ENCODE peak calls at places on chromosomes 6 and 20, in eight cellular contexts. One of them, this sample, is unnamed.

GRCh38 chr6:17427062-17427461 is 33.7 kb downstream of the CAP2 start:
- DNase-seq in endodermal cell: no peak
- DNase-seq in GM13977: no peak
- DNase-seq in mesothelial cell of epicardium: no peak
- DNase-seq in activated CD4-positive, alpha-beta T cell treated with anti-CD3 and anti-CD28 coated beads, Interleukin-2, amount 50 U/mL, for 1 hour: no peak
- DNase-seq in left ventricle myocardium superior: no peak
- DNase-seq in NCI-H446: no peak
- DNase-seq in activated naive CD8-positive, alpha-beta T cell treated with anti-CD3 and anti-CD28 coated beads for 36 hours: no peak
- DNase-seq in this sample: no peak

GRCh38 chr20:2293971-2294370 is 1.8 kb upstream of the TGM3 start:
- DNase-seq in endodermal cell: no peak
- DNase-seq in GM13977: no peak
- DNase-seq in activated CD4-positive, alpha-beta T cell treated with anti-CD3 and anti-CD28 coated beads, Interleukin-2, amount 50 U/mL, for 1 hour: no peak
- DNase-seq in left ventricle myocardium superior: no peak
- DNase-seq in NCI-H446: no peak
- DNase-seq in mesothelial cell of epicardium: no peak
- DNase-seq in activated naive CD8-positive, alpha-beta T cell treated with anti-CD3 and anti-CD28 coated beads for 36 hours: no peak
- DNase-seq in this sample: no peak

GRCh38 chr20:1816384-1817381 is 78.5 kb upstream of the SIRPA start:
- DNase-seq in mesothelial cell of epicardium: no peak
- DNase-seq in GM13977: no peak
- DNase-seq in left ventricle myocardium superior: no peak
- DNase-seq in endodermal cell: peak; percentile 36
- DNase-seq in activated CD4-positive, alpha-beta T cell treated with anti-CD3 and anti-CD28 coated beads, Interleukin-2, amount 50 U/mL, for 1 hour: no peak
- DNase-seq in NCI-H446: peak; percentile 97
- DNase-seq in activated naive CD8-positive, alpha-beta T cell treated with anti-CD3 and anti-CD28 coated beads for 36 hours: peak; percentile 6
- DNase-seq in this sample: peak; percentile 69

GRCh38 chr6:28709478-28710349 is 184.0 kb downstream of the GPX5 start:
- DNase-seq in left ventricle myocardium superior: no peak
- DNase-seq in GM13977: no peak
- DNase-seq in NCI-H446: no peak
- DNase-seq in activated CD4-positive, alpha-beta T cell treated with anti-CD3 and anti-CD28 coated beads, Interleukin-2, amount 50 U/mL, for 1 hour: no peak
- DNase-seq in endodermal cell: peak; percentile 80
- DNase-seq in activated naive CD8-positive, alpha-beta T cell treated with anti-CD3 and anti-CD28 coated beads for 36 hours: no peak
- DNase-seq in mesothelial cell of epicardium: no peak
- DNase-seq in this sample: no peak

GRCh38 chr20:9440891-9441290 is 73.5 kb upstream of the LAMP5 start:
- DNase-seq in NCI-H446: no peak
- DNase-seq in GM13977: no peak
- DNase-seq in activated CD4-positive, alpha-beta T cell treated with anti-CD3 and anti-CD28 coated beads, Interleukin-2, amount 50 U/mL, for 1 hour: no peak
- DNase-seq in activated naive CD8-positive, alpha-beta T cell treated with anti-CD3 and anti-CD28 coated beads for 36 hours: no peak
- DNase-seq in endodermal cell: peak; percentile 44
- DNase-seq in left ventricle myocardium superior: no peak
- DNase-seq in mesothelial cell of epicardium: no peak
- DNase-seq in this sample: no peak

GRCh38 chr6:45351667-45352066 is 23.5 kb downstream of the RUNX2 start:
- DNase-seq in activated CD4-positive, alpha-beta T cell treated with anti-CD3 and anti-CD28 coated beads, Interleukin-2, amount 50 U/mL, for 1 hour: no peak
- DNase-seq in GM13977: no peak
- DNase-seq in activated naive CD8-positive, alpha-beta T cell treated with anti-CD3 and anti-CD28 coated beads for 36 hours: no peak
- DNase-seq in left ventricle myocardium superior: no peak
- DNase-seq in endodermal cell: no peak
- DNase-seq in NCI-H446: no peak
- DNase-seq in mesothelial cell of epicardium: no peak
- DNase-seq in this sample: no peak

GRCh38 chr20:43994486-43995100 is 79.9 kb downstream of the TOX2 start:
- DNase-seq in activated naive CD8-positive, alpha-beta T cell treated with anti-CD3 and anti-CD28 coated beads for 36 hours: no peak
- DNase-seq in activated CD4-positive, alpha-beta T cell treated with anti-CD3 and anti-CD28 coated beads, Interleukin-2, amount 50 U/mL, for 1 hour: no peak
- DNase-seq in mesothelial cell of epicardium: no peak
- DNase-seq in endodermal cell: no peak
- DNase-seq in NCI-H446: no peak
- DNase-seq in left ventricle myocardium superior: no peak
- DNase-seq in GM13977: no peak
- DNase-seq in this sample: no peak

GRCh38 chr6:7777062-7777461 is 51.2 kb downstream of the BMP6 start:
- DNase-seq in NCI-H446: no peak
- DNase-seq in mesothelial cell of epicardium: no peak
- DNase-seq in endodermal cell: no peak
- DNase-seq in left ventricle myocardium superior: no peak
- DNase-seq in activated naive CD8-positive, alpha-beta T cell treated with anti-CD3 and anti-CD28 coated beads for 36 hours: no peak
- DNase-seq in GM13977: no peak
- DNase-seq in activated CD4-positive, alpha-beta T cell treated with anti-CD3 and anti-CD28 coated beads, Interleukin-2, amount 50 U/mL, for 1 hour: no peak
- DNase-seq in this sample: no peak

GRCh38 chr20:53989401-53989800 is 81.0 kb downstream of the BCAS1 start:
- DNase-seq in left ventricle myocardium superior: no peak
- DNase-seq in GM13977: no peak
- DNase-seq in endodermal cell: no peak
- DNase-seq in mesothelial cell of epicardium: no peak
- DNase-seq in activated naive CD8-positive, alpha-beta T cell treated with anti-CD3 and anti-CD28 coated beads for 36 hours: no peak
- DNase-seq in activated CD4-positive, alpha-beta T cell treated with anti-CD3 and anti-CD28 coated beads, Interleukin-2, amount 50 U/mL, for 1 hour: no peak
- DNase-seq in NCI-H446: no peak
- DNase-seq in this sample: no peak

GRCh38 chr6:36616888-36617521 is 22.8 kb downstream of the SRSF3 start:
- DNase-seq in NCI-H446: peak; percentile 94
- DNase-seq in mesothelial cell of epicardium: no peak
- DNase-seq in activated naive CD8-positive, alpha-beta T cell treated with anti-CD3 and anti-CD28 coated beads for 36 hours: no peak
- DNase-seq in left ventricle myocardium superior: peak; percentile 61
- DNase-seq in endodermal cell: no peak
- DNase-seq in activated CD4-positive, alpha-beta T cell treated with anti-CD3 and anti-CD28 coated beads, Interleukin-2, amount 50 U/mL, for 1 hour: no peak
- DNase-seq in GM13977: no peak
- DNase-seq in this sample: no peak

GRCh38 chr6:42845327-42845694 is 34.1 kb upstream of the RPL7L1 start:
- DNase-seq in activated CD4-positive, alpha-beta T cell treated with anti-CD3 and anti-CD28 coated beads, Interleukin-2, amount 50 U/mL, for 1 hour: no peak
- DNase-seq in mesothelial cell of epicardium: no peak
- DNase-seq in GM13977: no peak
- DNase-seq in endodermal cell: no peak
- DNase-seq in activated naive CD8-positive, alpha-beta T cell treated with anti-CD3 and anti-CD28 coated beads for 36 hours: no peak
- DNase-seq in left ventricle myocardium superior: no peak
- DNase-seq in NCI-H446: no peak
- DNase-seq in this sample: no peak

GRCh38 chr6:115668781-115669180 is 391.9 kb downstream of the FRK start:
- DNase-seq in activated CD4-positive, alpha-beta T cell treated with anti-CD3 and anti-CD28 coated beads, Interleukin-2, amount 50 U/mL, for 1 hour: no peak
- DNase-seq in left ventricle myocardium superior: no peak
- DNase-seq in mesothelial cell of epicardium: no peak
- DNase-seq in endodermal cell: no peak
- DNase-seq in activated naive CD8-positive, alpha-beta T cell treated with anti-CD3 and anti-CD28 coated beads for 36 hours: no peak
- DNase-seq in NCI-H446: no peak
- DNase-seq in GM13977: no peak
- DNase-seq in this sample: no peak

GRCh38 chr6:87806635-87807034 is 104.6 kb upstream of the AKIRIN2 start:
- DNase-seq in activated naive CD8-positive, alpha-beta T cell treated with anti-CD3 and anti-CD28 coated beads for 36 hours: no peak
- DNase-seq in GM13977: no peak
- DNase-seq in left ventricle myocardium superior: no peak
- DNase-seq in mesothelial cell of epicardium: no peak
- DNase-seq in activated CD4-positive, alpha-beta T cell treated with anti-CD3 and anti-CD28 coated beads, Interleukin-2, amount 50 U/mL, for 1 hour: no peak
- DNase-seq in endodermal cell: no peak
- DNase-seq in NCI-H446: no peak
- DNase-seq in this sample: no peak

GRCh38 chr6:132797975-132798819 is at the start of gene SLC18B1:
- DNase-seq in endodermal cell: peak; percentile 87
- DNase-seq in activated naive CD8-positive, alpha-beta T cell treated with anti-CD3 and anti-CD28 coated beads for 36 hours: peak; percentile 68
- DNase-seq in NCI-H446: peak; percentile 46
- DNase-seq in GM13977: peak; percentile 45
- DNase-seq in mesothelial cell of epicardium: peak; percentile 62
- DNase-seq in activated CD4-positive, alpha-beta T cell treated with anti-CD3 and anti-CD28 coated beads, Interleukin-2, amount 50 U/mL, for 1 hour: peak; percentile 53
- DNase-seq in left ventricle myocardium superior: peak; percentile 77
- DNase-seq in this sample: peak; percentile 54

GRCh38 chr6:56168601-56169000 is 78.8 kb downstream of the COL21A1 start:
- DNase-seq in NCI-H446: no peak
- DNase-seq in left ventricle myocardium superior: no peak
- DNase-seq in endodermal cell: no peak
- DNase-seq in GM13977: no peak
- DNase-seq in activated CD4-positive, alpha-beta T cell treated with anti-CD3 and anti-CD28 coated beads, Interleukin-2, amount 50 U/mL, for 1 hour: no peak
- DNase-seq in mesothelial cell of epicardium: no peak
- DNase-seq in activated naive CD8-positive, alpha-beta T cell treated with anti-CD3 and anti-CD28 coated beads for 36 hours: no peak
- DNase-seq in this sample: no peak

GRCh38 chr6:90284236-90284744 is 12.4 kb downstream of the BACH2 start:
- DNase-seq in activated CD4-positive, alpha-beta T cell treated with anti-CD3 and anti-CD28 coated beads, Interleukin-2, amount 50 U/mL, for 1 hour: peak; percentile 32
- DNase-seq in activated naive CD8-positive, alpha-beta T cell treated with anti-CD3 and anti-CD28 coated beads for 36 hours: peak; percentile 75
- DNase-seq in mesothelial cell of epicardium: no peak
- DNase-seq in endodermal cell: peak; percentile 73
- DNase-seq in NCI-H446: no peak
- DNase-seq in GM13977: no peak
- DNase-seq in left ventricle myocardium superior: no peak
- DNase-seq in this sample: peak; percentile 64

GRCh38 chr20:43689165-43689564 is 22.3 kb downstream of the MYBL2 start:
- DNase-seq in activated CD4-positive, alpha-beta T cell treated with anti-CD3 and anti-CD28 coated beads, Interleukin-2, amount 50 U/mL, for 1 hour: no peak
- DNase-seq in left ventricle myocardium superior: no peak
- DNase-seq in NCI-H446: no peak
- DNase-seq in endodermal cell: no peak
- DNase-seq in mesothelial cell of epicardium: no peak
- DNase-seq in GM13977: no peak
- DNase-seq in activated naive CD8-positive, alpha-beta T cell treated with anti-CD3 and anti-CD28 coated beads for 36 hours: no peak
- DNase-seq in this sample: no peak

GRCh38 chr6:37552267-37552666 is 52.6 kb upstream of the CCDC167 start:
- DNase-seq in activated naive CD8-positive, alpha-beta T cell treated with anti-CD3 and anti-CD28 coated beads for 36 hours: no peak
- DNase-seq in mesothelial cell of epicardium: no peak
- DNase-seq in activated CD4-positive, alpha-beta T cell treated with anti-CD3 and anti-CD28 coated beads, Interleukin-2, amount 50 U/mL, for 1 hour: no peak
- DNase-seq in NCI-H446: peak; percentile 67
- DNase-seq in left ventricle myocardium superior: no peak
- DNase-seq in endodermal cell: no peak
- DNase-seq in GM13977: no peak
- DNase-seq in this sample: no peak

GRCh38 chr6:101803146-101803545 is 409.6 kb downstream of the GRIK2 start:
- DNase-seq in endodermal cell: no peak
- DNase-seq in mesothelial cell of epicardium: no peak
- DNase-seq in activated CD4-positive, alpha-beta T cell treated with anti-CD3 and anti-CD28 coated beads, Interleukin-2, amount 50 U/mL, for 1 hour: no peak
- DNase-seq in left ventricle myocardium superior: no peak
- DNase-seq in NCI-H446: no peak
- DNase-seq in activated naive CD8-positive, alpha-beta T cell treated with anti-CD3 and anti-CD28 coated beads for 36 hours: no peak
- DNase-seq in GM13977: no peak
- DNase-seq in this sample: no peak

GRCh38 chr6:144087789-144088426 is 7.5 kb downstream of the SF3B5 start:
- DNase-seq in GM13977: no peak
- DNase-seq in left ventricle myocardium superior: no peak
- DNase-seq in activated naive CD8-positive, alpha-beta T cell treated with anti-CD3 and anti-CD28 coated beads for 36 hours: no peak
- DNase-seq in activated CD4-positive, alpha-beta T cell treated with anti-CD3 and anti-CD28 coated beads, Interleukin-2, amount 50 U/mL, for 1 hour: no peak
- DNase-seq in endodermal cell: no peak
- DNase-seq in mesothelial cell of epicardium: no peak
- DNase-seq in NCI-H446: no peak
- DNase-seq in this sample: no peak

GRCh38 chr6:56312049-56312448 is 64.7 kb upstream of the COL21A1 start:
- DNase-seq in mesothelial cell of epicardium: no peak
- DNase-seq in NCI-H446: no peak
- DNase-seq in GM13977: no peak
- DNase-seq in left ventricle myocardium superior: no peak
- DNase-seq in endodermal cell: no peak
- DNase-seq in activated CD4-positive, alpha-beta T cell treated with anti-CD3 and anti-CD28 coated beads, Interleukin-2, amount 50 U/mL, for 1 hour: no peak
- DNase-seq in activated naive CD8-positive, alpha-beta T cell treated with anti-CD3 and anti-CD28 coated beads for 36 hours: no peak
- DNase-seq in this sample: no peak

GRCh38 chr20:49112596-49113274 is 66.6 kb downstream of the CSE1L start:
- DNase-seq in NCI-H446: no peak
- DNase-seq in activated naive CD8-positive, alpha-beta T cell treated with anti-CD3 and anti-CD28 coated beads for 36 hours: no peak
- DNase-seq in left ventricle myocardium superior: no peak
- DNase-seq in endodermal cell: no peak
- DNase-seq in GM13977: no peak
- DNase-seq in mesothelial cell of epicardium: no peak
- DNase-seq in activated CD4-positive, alpha-beta T cell treated with anti-CD3 and anti-CD28 coated beads, Interleukin-2, amount 50 U/mL, for 1 hour: no peak
- DNase-seq in this sample: no peak

GRCh38 chr6:110938176-110938575 is 20.3 kb upstream of the GTF3C6 start:
- DNase-seq in activated naive CD8-positive, alpha-beta T cell treated with anti-CD3 and anti-CD28 coated beads for 36 hours: no peak
- DNase-seq in activated CD4-positive, alpha-beta T cell treated with anti-CD3 and anti-CD28 coated beads, Interleukin-2, amount 50 U/mL, for 1 hour: no peak
- DNase-seq in GM13977: no peak
- DNase-seq in NCI-H446: no peak
- DNase-seq in left ventricle myocardium superior: no peak
- DNase-seq in endodermal cell: no peak
- DNase-seq in mesothelial cell of epicardium: no peak
- DNase-seq in this sample: no peak

This sample was measured in activated CD8-positive, alpha-beta T cell treated with anti-CD3 and anti-CD28 coated beads, Interleukin-2, amount 10 ng/mL, durations not matched to agents 7 days and 5 days.